ENCODE peak calls at places on chromosomes 6 and 20, in ten cellular contexts. Y is activated naive CD8-positive, alpha-beta T cell treated with anti-CD3 and anti-CD28 coated beads, Interleukin-2, amount 50 U/mL, for 24 hours; B is MCF 10A; T is heart left ventricle; P is GM18507; N is upper lobe of right lung; U is AG09319; C is fibroblast of lung; M is AG20443; G is occipital lobe. H is an unnamed sample.

GRCh38 chr6:23003671-23004598 is 434.6 kb downstream of the HDGFL1 start:
- DNase-seq in T (no peak), P (no peak), Y (no peak), C (peak), M (peak), N (no peak), B (no peak), U (peak), G (peak), H (peak)

GRCh38 chr20:64261138-64261537 is 5.6 kb downstream of the PCMTD2 start:
- DNase-seq in Y (no peak), N (no peak), P (no peak), T (peak), G (no peak), C (peak), U (peak), M (peak), B (no peak), H (peak)

GRCh38 chr6:135458051-135458450 is 39.5 kb downstream of the AHI1 start:
- DNase-seq in N (no peak), T (no peak), G (no peak), M (peak), C (no peak), B (no peak), U (no peak), P (no peak), Y (no peak), H (peak)

GRCh38 chr6:106870069-106870468 is 104.5 kb downstream of the CD24 start:
- DNase-seq in Y (no peak), G (no peak), C (no peak), P (no peak), T (no peak), N (no peak), B (peak), M (peak), U (no peak), H (peak)

GRCh38 chr6:83260577-83260976 is 67.4 kb downstream of the RWDD2A start:
- DNase-seq in M (no peak), U (no peak), Y (no peak), B (no peak), N (no peak), G (no peak), P (no peak), T (no peak), C (no peak), H (no peak)

GRCh38 chr6:121285041-121285440 is 49.2 kb downstream of the TBC1D32 start:
- DNase-seq in U (no peak), B (no peak), P (no peak), M (peak), N (no peak), C (peak), Y (no peak), G (no peak), T (no peak), H (peak)

GRCh38 chr6:6843057-6843627 is 254.6 kb downstream of the LY86 start:
- DNase-seq in G (no peak), P (no peak), N (no peak), M (no peak), C (peak), T (no peak), U (no peak), Y (no peak), B (peak), H (peak)

GRCh38 chr6:155611742-155612141 is 156.1 kb upstream of the NOX3 start:
- DNase-seq in M (no peak), C (no peak), P (no peak), T (no peak), U (no peak), G (no peak), Y (no peak), B (no peak), N (no peak), H (no peak)

GRCh38 chr20:23510000-23510590 is 19.2 kb downstream of the CST8 start:
- DNase-seq in Y (no peak), C (no peak), T (no peak), G (no peak), M (no peak), P (no peak), U (no peak), B (no peak), N (no peak), H (no peak)

GRCh38 chr20:50931306-50932015 is at the start of gene ADNP:
- DNase-seq in C (peak), T (peak), N (peak), Y (peak), U (peak), G (peak), M (peak), P (peak), B (peak), H (peak)

GRCh38 chr20:56043227-56043626 is 37.9 kb upstream of the CBLN4 start:
- DNase-seq in T (no peak), U (no peak), B (no peak), N (no peak), M (no peak), C (no peak), P (no peak), Y (no peak), G (no peak), H (no peak)

GRCh38 chr6:95574811-95575210 is 2.5 kb upstream of the MANEA start:
- DNase-seq in B (peak), M (peak), T (no peak), P (no peak), G (no peak), C (peak), U (no peak), Y (no peak), N (no peak), H (peak)

GRCh38 chr20:41000628-41001027 is 28.0 kb upstream of the TOP1 start:
- DNase-seq in G (no peak), M (no peak), N (no peak), T (no peak), C (no peak), P (no peak), U (no peak), Y (no peak), B (no peak), H (no peak)

GRCh38 chr6:111737065-111737521 is 131.4 kb upstream of the TRAF3IP2 start:
- DNase-seq in P (no peak), T (no peak), N (no peak), Y (no peak), C (peak), G (no peak), U (no peak), M (peak), B (peak), H (peak)

GRCh38 chr20:38195041-38195504 is 30.0 kb upstream of the TGM2 start:
- DNase-seq in M (no peak), T (no peak), C (no peak), B (no peak), N (no peak), Y (no peak), P (no peak), U (no peak), G (no peak), H (no peak)

GRCh38 chr6:147078602-147079001 is 125.6 kb upstream of the STXBP5 start:
- DNase-seq in T (no peak), Y (no peak), B (no peak), G (no peak), P (no peak), N (no peak), C (peak), M (no peak), U (no peak), H (no peak)

GRCh38 chr6:167998206-167998605 is 735 bp downstream of the KIF25 start:
- DNase-seq in B (no peak), C (no peak), Y (no peak), G (no peak), M (no peak), T (no peak), P (no peak), N (no peak), U (no peak), H (peak)

GRCh38 chr6:2866183-2866846 is 24.7 kb upstream of the SERPINB1 start:
- DNase-seq in G (no peak), M (no peak), Y (no peak), T (no peak), B (no peak), P (no peak), N (no peak), U (no peak), C (no peak), H (no peak)

GRCh38 chr6:52423971-52424381 is 3.8 kb downstream of the EFHC1 start:
- DNase-seq in U (peak), G (no peak), Y (no peak), T (no peak), P (no peak), N (no peak), B (peak), M (peak), C (peak), H (peak)

GRCh38 chr6:158487495-158487894 is 72.4 kb upstream of the TMEM181 start:
- DNase-seq in U (no peak), P (no peak), B (no peak), M (no peak), G (no peak), C (no peak), Y (no peak), N (no peak), T (no peak), H (no peak)

GRCh38 chr6:43943781-43944250 is 173.8 kb downstream of the VEGFA start:
- DNase-seq in N (peak), U (no peak), B (peak), M (no peak), P (no peak), C (no peak), G (no peak), T (no peak), Y (no peak), H (no peak)

GRCh38 chr6:4603291-4603690 is 172.9 kb upstream of the CDYL start:
- DNase-seq in M (peak), G (no peak), C (peak), U (peak), Y (no peak), P (no peak), T (peak), N (peak), B (peak), H (peak)

GRCh38 chr20:1892122-1892385 is 3.2 kb upstream of the SIRPA start:
- DNase-seq in Y (no peak), M (no peak), P (no peak), N (no peak), T (no peak), C (no peak), G (no peak), U (no peak), B (no peak), H (no peak)

GRCh38 chr20:2619961-2620595 is 32.4 kb upstream of the NOP56 start:
- DNase-seq in M (no peak), G (no peak), P (no peak), N (no peak), Y (no peak), C (peak), T (no peak), U (no peak), B (peak), H (no peak)

GRCh38 chr6:27505209-27506027 is 32.5 kb upstream of the ZNF184 start:
- DNase-seq in Y (peak), C (peak), T (no peak), N (no peak), M (no peak), U (peak), G (no peak), B (peak), P (no peak), H (peak)

GRCh38 chr20:62977613-62978558 is 25.4 kb downstream of the SLC17A9 start:
- DNase-seq in G (no peak), M (no peak), T (no peak), U (no peak), Y (peak), C (no peak), B (peak), P (peak), N (no peak), H (no peak)

GRCh38 chr6:166625356-166625755 is 1.7 kb downstream of the RPS6KA2 start:
- DNase-seq in U (no peak), P (no peak), B (peak), M (no peak), T (no peak), Y (no peak), C (peak), N (no peak), G (no peak), H (no peak)

GRCh38 chr6:142323377-142323776 is 21.6 kb downstream of the ADGRG6 start:
- DNase-seq in C (no peak), Y (no peak), U (no peak), M (no peak), N (no peak), G (no peak), B (peak), T (no peak), P (no peak), H (no peak)

GRCh38 chr6:142819603-142820335 is 125.2 kb downstream of the HIVEP2 start:
- DNase-seq in G (no peak), M (no peak), Y (peak), C (peak), T (no peak), P (peak), N (no peak), U (no peak), B (peak), H (no peak)

GRCh38 chr20:2840967-2841531 is 504 bp downstream of the VPS16 start:
- DNase-seq in C (peak), Y (peak), N (peak), T (peak), M (peak), B (no peak), G (peak), P (peak), U (peak), H (peak)

GRCh38 chr6:130851026-130851425 is 23.8 kb downstream of the SMLR1 start:
- DNase-seq in U (no peak), C (no peak), B (no peak), P (no peak), Y (no peak), T (no peak), G (no peak), N (no peak), M (no peak), H (no peak)

GRCh38 chr20:40489886-40490285 is 199.2 kb downstream of the MAFB start:
- DNase-seq in M (peak), U (no peak), G (no peak), B (peak), P (no peak), N (no peak), C (no peak), T (no peak), Y (no peak), H (peak)

GRCh38 chr20:58698741-58699141 is 6.1 kb downstream of the NPEPL1 start:
- DNase-seq in C (no peak), M (no peak), B (no peak), Y (no peak), G (no peak), U (no peak), N (peak), P (no peak), T (no peak), H (no peak)

GRCh38 chr6:36682328-36683144 is 4.0 kb downstream of the CDKN1A start:
- DNase-seq in M (no peak), T (peak), G (no peak), U (no peak), Y (peak), C (peak), B (peak), P (no peak), N (peak), H (no peak)

GRCh38 chr6:154249499-154250298 is 106.9 kb downstream of the IPCEF1 start:
- DNase-seq in T (no peak), B (no peak), P (peak), Y (no peak), C (no peak), U (no peak), M (no peak), G (no peak), N (no peak), H (no peak)

GRCh38 chr6:132357120-132357519 is 44.2 kb downstream of the MOXD1 start:
- DNase-seq in C (peak), B (no peak), Y (no peak), G (no peak), M (peak), P (no peak), T (no peak), N (no peak), U (peak), H (peak)

GRCh38 chr6:11585426-11586016 is 48.0 kb downstream of the TMEM170B start:
- DNase-seq in B (peak), C (peak), Y (no peak), U (no peak), G (no peak), T (no peak), N (no peak), M (peak), P (peak), H (peak)